ENCODE peak calls at places on chromosome 3, in five cellular contexts. One of them, this sample, is unnamed.

GRCh38 chr3:44685128-44685800 is 27.2 kb upstream of the ZNF502 start:
- DNase-seq in cardiac muscle cell: peak; percentile 92
- DNase-seq in tibial artery: peak; percentile 58
- DNase-seq in SK-N-SH: peak; percentile 94
- DNase-seq in CD8-positive, alpha-beta T cell: peak; percentile 44
- DNase-seq in this sample: peak; percentile 71

GRCh38 chr3:87461443-87461842 is 185.1 kb upstream of the POU1F1 start:
- DNase-seq in tibial artery: no peak
- DNase-seq in SK-N-SH: no peak
- DNase-seq in CD8-positive, alpha-beta T cell: no peak
- DNase-seq in cardiac muscle cell: no peak
- DNase-seq in this sample: no peak

GRCh38 chr3:42032693-42033349 is 58.3 kb upstream of the TRAK1 start:
- DNase-seq in SK-N-SH: peak; percentile 62
- DNase-seq in CD8-positive, alpha-beta T cell: no peak
- DNase-seq in cardiac muscle cell: peak; percentile 98
- DNase-seq in tibial artery: peak; percentile 93
- DNase-seq in this sample: no peak

GRCh38 chr3:64030741-64031140 is 7.4 kb upstream of the PSMD6 start:
- DNase-seq in cardiac muscle cell: peak; percentile 69
- DNase-seq in CD8-positive, alpha-beta T cell: peak; percentile 58
- DNase-seq in SK-N-SH: peak; percentile 69
- DNase-seq in tibial artery: peak; percentile 41
- DNase-seq in this sample: peak; percentile 63

GRCh38 chr3:10527295-10528016 is 22.1 kb upstream of the ATP2B2 start:
- DNase-seq in SK-N-SH: no peak
- DNase-seq in CD8-positive, alpha-beta T cell: no peak
- DNase-seq in tibial artery: no peak
- DNase-seq in cardiac muscle cell: no peak
- DNase-seq in this sample: no peak

GRCh38 chr3:16286161-16286560 is 21.1 kb downstream of the OXNAD1 start:
- DNase-seq in tibial artery: no peak
- DNase-seq in cardiac muscle cell: no peak
- DNase-seq in CD8-positive, alpha-beta T cell: peak; percentile 54
- DNase-seq in SK-N-SH: no peak
- DNase-seq in this sample: no peak

GRCh38 chr3:131348911-131349310 is 32.7 kb upstream of the NUDT16 start:
- DNase-seq in tibial artery: no peak
- DNase-seq in cardiac muscle cell: no peak
- DNase-seq in SK-N-SH: no peak
- DNase-seq in CD8-positive, alpha-beta T cell: no peak
- DNase-seq in this sample: no peak

GRCh38 chr3:189726277-189726676 is 95.1 kb downstream of the TP63 start:
- DNase-seq in tibial artery: no peak
- DNase-seq in SK-N-SH: no peak
- DNase-seq in CD8-positive, alpha-beta T cell: no peak
- DNase-seq in cardiac muscle cell: no peak
- DNase-seq in this sample: peak; percentile 72

GRCh38 chr3:170598091-170598502 is 12.2 kb upstream of the SLC7A14 start:
- DNase-seq in cardiac muscle cell: no peak
- DNase-seq in SK-N-SH: peak; percentile 26
- DNase-seq in tibial artery: no peak
- DNase-seq in CD8-positive, alpha-beta T cell: no peak
- DNase-seq in this sample: no peak

GRCh38 chr3:171306631-171307030 is 153.6 kb downstream of the TNIK start:
- DNase-seq in cardiac muscle cell: peak; percentile 95
- DNase-seq in CD8-positive, alpha-beta T cell: no peak
- DNase-seq in tibial artery: peak; percentile 69
- DNase-seq in SK-N-SH: no peak
- DNase-seq in this sample: no peak

GRCh38 chr3:169998668-169999131 is 32.1 kb downstream of the SEC62 start:
- DNase-seq in SK-N-SH: no peak
- DNase-seq in CD8-positive, alpha-beta T cell: no peak
- DNase-seq in cardiac muscle cell: peak; percentile 80
- DNase-seq in tibial artery: no peak
- DNase-seq in this sample: peak; percentile 17

GRCh38 chr3:186786810-186787375 is 3.5 kb downstream of the EIF4A2 start:
- DNase-seq in tibial artery: no peak
- DNase-seq in cardiac muscle cell: no peak
- DNase-seq in SK-N-SH: no peak
- DNase-seq in CD8-positive, alpha-beta T cell: no peak
- DNase-seq in this sample: no peak

GRCh38 chr3:139052802-139053600 is 8.3 kb upstream of the PRR23C start:
- DNase-seq in SK-N-SH: no peak
- DNase-seq in cardiac muscle cell: no peak
- DNase-seq in CD8-positive, alpha-beta T cell: no peak
- DNase-seq in tibial artery: no peak
- DNase-seq in this sample: no peak

GRCh38 chr3:185766645-185767323 is 58.1 kb downstream of the IGF2BP2 start:
- DNase-seq in CD8-positive, alpha-beta T cell: no peak
- DNase-seq in cardiac muscle cell: no peak
- DNase-seq in tibial artery: no peak
- DNase-seq in SK-N-SH: no peak
- DNase-seq in this sample: no peak

GRCh38 chr3:160478338-160478737 is 28.8 kb upstream of the TRIM59 start:
- DNase-seq in SK-N-SH: no peak
- DNase-seq in cardiac muscle cell: peak; percentile 48
- DNase-seq in CD8-positive, alpha-beta T cell: no peak
- DNase-seq in tibial artery: no peak
- DNase-seq in this sample: no peak

GRCh38 chr3:50422153-50422552 is 62.8 kb upstream of the TMEM115 start:
- DNase-seq in cardiac muscle cell: no peak
- DNase-seq in tibial artery: no peak
- DNase-seq in CD8-positive, alpha-beta T cell: no peak
- DNase-seq in SK-N-SH: no peak
- DNase-seq in this sample: no peak

GRCh38 chr3:135736740-135737139 is 228.8 kb upstream of the PPP2R3A start:
- DNase-seq in tibial artery: no peak
- DNase-seq in SK-N-SH: no peak
- DNase-seq in cardiac muscle cell: no peak
- DNase-seq in CD8-positive, alpha-beta T cell: no peak
- DNase-seq in this sample: no peak

GRCh38 chr3:155147588-155147987 is 67.5 kb downstream of the MME start:
- DNase-seq in SK-N-SH: no peak
- DNase-seq in CD8-positive, alpha-beta T cell: no peak
- DNase-seq in tibial artery: no peak
- DNase-seq in cardiac muscle cell: no peak
- DNase-seq in this sample: no peak

GRCh38 chr3:37700849-37701248 is 160.8 kb upstream of the CTDSPL start:
- DNase-seq in cardiac muscle cell: peak; percentile 24
- DNase-seq in CD8-positive, alpha-beta T cell: no peak
- DNase-seq in SK-N-SH: peak; percentile 52
- DNase-seq in tibial artery: no peak
- DNase-seq in this sample: no peak

GRCh38 chr3:50161320-50161719 is 6.2 kb downstream of the SEMA3F start:
- DNase-seq in CD8-positive, alpha-beta T cell: no peak
- DNase-seq in tibial artery: no peak
- DNase-seq in cardiac muscle cell: no peak
- DNase-seq in SK-N-SH: no peak
- DNase-seq in this sample: no peak

GRCh38 chr3:178436773-178437172 is 99.5 kb upstream of the KCNMB2 start:
- DNase-seq in tibial artery: no peak
- DNase-seq in CD8-positive, alpha-beta T cell: no peak
- DNase-seq in cardiac muscle cell: peak; percentile 72
- DNase-seq in SK-N-SH: peak; percentile 55
- DNase-seq in this sample: peak; percentile 21

GRCh38 chr3:9499455-9500107 is 54.0 kb downstream of the LHFPL4 start:
- DNase-seq in cardiac muscle cell: no peak
- DNase-seq in SK-N-SH: no peak
- DNase-seq in tibial artery: no peak
- DNase-seq in CD8-positive, alpha-beta T cell: no peak
- DNase-seq in this sample: no peak

GRCh38 chr3:179324270-179324754 is 1.5 kb downstream of the ZNF639 start:
- DNase-seq in tibial artery: no peak
- DNase-seq in CD8-positive, alpha-beta T cell: no peak
- DNase-seq in cardiac muscle cell: peak; percentile 21
- DNase-seq in SK-N-SH: peak; percentile 30
- DNase-seq in this sample: peak; percentile 41

GRCh38 chr3:125137432-125138033 is 75.0 kb downstream of the SLC12A8 start:
- DNase-seq in cardiac muscle cell: peak; percentile 67
- DNase-seq in tibial artery: peak; percentile 54
- DNase-seq in SK-N-SH: no peak
- DNase-seq in CD8-positive, alpha-beta T cell: no peak
- DNase-seq in this sample: peak; percentile 50
- H3K27ac ChIP-seq in cardiac muscle cell: no peak overlapping the region
- H3K27ac ChIP-seq in tibial artery: peak overlapping the region; percentile 46
- H3K27ac ChIP-seq in SK-N-SH: peak overlapping the region; percentile 49
- H3K27ac ChIP-seq in CD8-positive, alpha-beta T cell: no peak overlapping the region
- H3K27ac ChIP-seq in this sample: peak overlapping the region; percentile 63

GRCh38 chr3:134404366-134404885 is 30.2 kb upstream of the AMOTL2 start:
- DNase-seq in CD8-positive, alpha-beta T cell: no peak
- DNase-seq in SK-N-SH: no peak
- DNase-seq in tibial artery: no peak
- DNase-seq in cardiac muscle cell: no peak
- DNase-seq in this sample: no peak

GRCh38 chr3:134407247-134407640 is 33.0 kb upstream of the AMOTL2 start:
- DNase-seq in CD8-positive, alpha-beta T cell: no peak
- DNase-seq in tibial artery: peak; percentile 51
- DNase-seq in cardiac muscle cell: peak; percentile 15
- DNase-seq in SK-N-SH: no peak
- DNase-seq in this sample: no peak

GRCh38 chr3:134409041-134409440 is 34.8 kb upstream of the AMOTL2 start:
- DNase-seq in CD8-positive, alpha-beta T cell: no peak
- DNase-seq in tibial artery: no peak
- DNase-seq in SK-N-SH: no peak
- DNase-seq in cardiac muscle cell: no peak
- DNase-seq in this sample: no peak

DNA sequence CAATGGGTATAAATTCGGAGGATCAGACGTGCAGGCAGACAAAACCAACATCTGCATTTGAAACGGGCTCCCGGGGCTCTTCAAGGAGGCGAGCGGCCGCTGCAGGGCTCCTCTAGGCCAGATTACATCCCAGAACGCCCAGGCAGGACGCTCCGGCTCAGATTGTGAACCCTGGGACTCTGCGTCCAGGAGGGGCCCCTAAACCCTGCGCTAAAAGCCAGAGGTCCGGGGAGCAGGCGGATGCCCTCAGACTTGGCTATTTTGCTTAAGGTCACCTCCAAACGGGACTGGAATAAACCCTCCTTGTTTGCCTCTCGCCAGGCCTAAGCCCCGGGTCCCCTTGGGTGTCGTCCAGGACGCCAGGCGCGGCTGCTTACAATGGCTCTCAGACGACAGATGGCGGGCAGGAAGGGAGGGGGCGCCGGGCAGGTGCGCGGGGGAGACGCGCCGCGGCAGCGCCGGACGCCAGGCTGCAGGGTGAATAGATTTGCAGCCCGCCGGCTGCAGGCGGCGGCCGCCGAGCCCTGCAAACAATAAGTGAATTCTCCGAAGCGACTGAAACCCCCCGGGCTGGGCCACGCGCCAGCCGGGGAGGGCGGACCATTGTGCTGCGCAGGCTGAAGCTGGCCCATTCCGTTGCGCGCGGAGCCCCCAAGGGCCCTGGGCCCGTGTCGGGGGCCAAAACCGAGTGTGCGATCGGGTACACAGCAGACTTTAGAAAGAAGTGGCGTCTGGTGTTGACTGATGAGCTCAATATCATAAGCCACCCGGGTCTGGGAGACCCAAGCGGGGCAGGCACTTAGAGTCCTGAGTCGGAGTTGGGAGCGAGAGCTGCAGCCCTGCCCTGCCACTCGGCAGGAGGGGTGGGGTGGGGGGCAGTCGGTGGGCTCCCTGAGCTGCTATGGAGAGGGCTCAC is 32.3 kb upstream of the AMOTL2 start:
- DNase-seq in cardiac muscle cell: peak; percentile 20
- DNase-seq in tibial artery: no peak
- DNase-seq in CD8-positive, alpha-beta T cell: no peak
- DNase-seq in SK-N-SH: peak; percentile 82
- DNase-seq in this sample: no peak
- TF ChIP-seq CTCF in cardiac muscle cell: no peak
- TF ChIP-seq CTCF in tibial artery: no peak
- TF ChIP-seq CTCF in CD8-positive, alpha-beta T cell: no peak
- TF ChIP-seq CTCF in SK-N-SH: no peak
- TF ChIP-seq CTCF in this sample: no peak

GRCh38 chr3:150080058-150080730 is 109.5 kb upstream of the PFN2 start:
- DNase-seq in SK-N-SH: no peak
- DNase-seq in tibial artery: no peak
- DNase-seq in CD8-positive, alpha-beta T cell: no peak
- DNase-seq in cardiac muscle cell: peak; percentile 44
- DNase-seq in this sample: no peak

GRCh38 chr3:150084128-150084527 is 113.4 kb upstream of the PFN2 start:
- DNase-seq in cardiac muscle cell: no peak
- DNase-seq in SK-N-SH: no peak
- DNase-seq in tibial artery: no peak
- DNase-seq in CD8-positive, alpha-beta T cell: no peak
- DNase-seq in this sample: no peak

GRCh38 chr3:150083653-150084037 is 113.0 kb upstream of the PFN2 start:
- DNase-seq in CD8-positive, alpha-beta T cell: no peak
- DNase-seq in SK-N-SH: peak; percentile 32
- DNase-seq in cardiac muscle cell: peak; percentile 60
- DNase-seq in tibial artery: no peak
- DNase-seq in this sample: no peak

GRCh38 chr3:150081084-150081483 is 110.4 kb upstream of the PFN2 start:
- DNase-seq in SK-N-SH: no peak
- DNase-seq in cardiac muscle cell: peak; percentile 41
- DNase-seq in CD8-positive, alpha-beta T cell: no peak
- DNase-seq in tibial artery: no peak
- DNase-seq in this sample: peak; percentile 31

GRCh38 chr3:150082898-150083652 is 112.4 kb upstream of the PFN2 start:
- DNase-seq in CD8-positive, alpha-beta T cell: no peak
- DNase-seq in SK-N-SH: no peak
- DNase-seq in cardiac muscle cell: no peak
- DNase-seq in tibial artery: no peak
- DNase-seq in this sample: no peak
- H3K27ac ChIP-seq in CD8-positive, alpha-beta T cell: no peak overlapping the region
- H3K27ac ChIP-seq in SK-N-SH: peak overlapping the region; percentile 98
- H3K27ac ChIP-seq in cardiac muscle cell: no peak overlapping the region
- H3K27ac ChIP-seq in tibial artery: no peak overlapping the region
- H3K27ac ChIP-seq in this sample: no peak overlapping the region

DNA sequence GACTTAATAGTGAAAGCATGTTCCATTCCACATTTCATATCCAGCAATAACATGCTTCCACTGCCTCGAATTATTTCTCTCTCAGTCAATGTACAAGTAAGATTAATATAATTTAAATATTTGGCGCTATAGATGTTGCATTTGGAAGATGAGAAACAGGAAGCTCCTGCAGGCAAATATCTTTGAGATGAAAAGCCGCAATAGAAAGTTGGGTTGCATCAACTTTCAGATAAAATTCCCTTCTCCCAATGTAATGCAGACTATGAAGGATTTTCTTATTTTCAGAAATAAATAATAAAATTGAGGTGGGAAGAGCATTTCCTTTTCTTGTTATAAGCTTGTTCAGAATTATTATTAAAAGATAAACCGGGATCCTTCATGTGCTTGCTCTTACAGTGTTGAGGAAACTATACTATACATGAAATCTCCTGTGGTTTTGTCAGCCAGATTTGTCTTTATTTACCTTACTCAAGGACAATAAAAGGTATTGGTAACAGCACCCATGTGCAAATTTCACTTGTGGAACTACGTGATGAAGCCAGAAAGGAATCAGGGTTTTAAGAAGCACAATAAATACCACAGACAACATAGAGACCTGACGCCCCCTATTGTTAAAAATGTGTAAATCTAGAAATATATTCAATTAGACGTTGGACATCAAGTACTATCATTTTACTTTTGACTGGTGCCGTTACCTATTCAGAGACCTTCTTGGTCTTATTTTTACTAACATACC is 307.0 kb downstream of the ARPP21 start:
- DNase-seq in tibial artery: no peak
- DNase-seq in SK-N-SH: no peak
- DNase-seq in cardiac muscle cell: peak; percentile 70
- DNase-seq in CD8-positive, alpha-beta T cell: no peak
- DNase-seq in this sample: no peak
- TF ChIP-seq CTCF in tibial artery: peak; percentile 13
- TF ChIP-seq CTCF in SK-N-SH: peak; percentile 67
- TF ChIP-seq CTCF in cardiac muscle cell: peak; percentile 48
- TF ChIP-seq CTCF in CD8-positive, alpha-beta T cell: no peak
- TF ChIP-seq CTCF in this sample: no peak

GRCh38 chr3:5448816-5449215 is 261.3 kb downstream of the EDEM1 start:
- DNase-seq in cardiac muscle cell: no peak
- DNase-seq in CD8-positive, alpha-beta T cell: no peak
- DNase-seq in SK-N-SH: no peak
- DNase-seq in tibial artery: no peak
- DNase-seq in this sample: no peak
- H3K27ac ChIP-seq in cardiac muscle cell: no peak overlapping the region
- H3K27ac ChIP-seq in CD8-positive, alpha-beta T cell: no peak overlapping the region
- H3K27ac ChIP-seq in SK-N-SH: no peak overlapping the region
- H3K27ac ChIP-seq in tibial artery: no peak overlapping the region
- H3K27ac ChIP-seq in this sample: no peak overlapping the region

This sample was measured in RWPE1.